ENCODE peak calls at places on chromosomes 16 and 17, in four cellular contexts. I is sigmoid colon, P is heart left ventricle, W is stomach. G is an unnamed sample.

GRCh38 chr17:68600881-68601564 is at the start of gene FAM20A:
- DNase-seq in I (no peak), P (peak), W (peak), G (peak)

GRCh38 chr16:54936086-54936978 is 5.7 kb downstream of the IRX5 start:
- DNase-seq in I (no peak), P (peak), W (no peak), G (no peak)

GRCh38 chr17:47718634-47719405 is 14.2 kb upstream of the TBX21 start:
- DNase-seq in I (no peak), P (no peak), W (no peak), G (no peak)

GRCh38 chr16:27720731-27721547 is 171.0 kb downstream of the KATNIP start:
- DNase-seq in I (peak), P (peak), W (no peak), G (no peak)

GRCh38 chr17:29587591-29587990 is 1.9 kb downstream of the GIT1 start:
- DNase-seq in I (no peak), P (no peak), W (no peak), G (no peak)

GRCh38 chr17:29368926-29369325 is 21.2 kb upstream of the TAOK1 start:
- DNase-seq in I (no peak), P (no peak), W (no peak), G (no peak)

GRCh38 chr17:69870091-69870530 is 204.9 kb upstream of the KCNJ16 start:
- DNase-seq in I (no peak), P (no peak), W (no peak), G (no peak)

GRCh38 chr17:5557990-5558389 is 26.3 kb downstream of the NLRP1 start:
- DNase-seq in I (no peak), P (no peak), W (no peak), G (no peak)

GRCh38 chr16:17431904-17432625 is 38.7 kb downstream of the XYLT1 start:
- DNase-seq in I (no peak), P (no peak), W (no peak), G (no peak)

GRCh38 chr17:72515291-72516065 is 394.7 kb downstream of the SOX9 start:
- DNase-seq in I (no peak), P (no peak), W (peak), G (no peak)

GRCh38 chr17:46274238-46274637 is 20.7 kb upstream of the LRRC37A start:
- DNase-seq in I (no peak), P (no peak), W (no peak), G (no peak)

GRCh38 chr17:45038771-45039634 is 12.4 kb downstream of the DCAKD start:
- DNase-seq in I (peak), P (no peak), W (no peak), G (peak)

GRCh38 chr17:42414782-42415409 is 8.2 kb downstream of the CAVIN1 start:
- DNase-seq in I (no peak), P (no peak), W (no peak), G (no peak)

GRCh38 chr16:81313731-81314602 is 795 bp upstream of the GAN start:
- DNase-seq in I (no peak), P (no peak), W (no peak), G (no peak)

GRCh38 chr17:50120475-50121253 is 9.3 kb downstream of the SAMD14 start:
- DNase-seq in I (no peak), P (no peak), W (no peak), G (no peak)

GRCh38 chr17:76391200-76391715 is 6.8 kb downstream of the SPHK1 start:
- DNase-seq in I (no peak), P (no peak), W (no peak), G (no peak)

GRCh38 chr16:84700518-84701277 is 898 bp downstream of the USP10 start:
- DNase-seq in I (peak), P (no peak), W (no peak), G (no peak)

GRCh38 chr17:49496183-49496865 is 1.2 kb downstream of the NGFR start:
- DNase-seq in I (peak), P (peak), W (peak), G (peak)

GRCh38 chr17:9907883-9908648 is 3.0 kb upstream of the RCVRN start:
- DNase-seq in I (no peak), P (no peak), W (no peak), G (no peak)

GRCh38 chr16:81618187-81618586 is 160.9 kb upstream of the PLCG2 start:
- DNase-seq in I (no peak), P (peak), W (no peak), G (no peak)

GRCh38 chr16:68644715-68645493 is at the start of gene CDH3:
- DNase-seq in I (no peak), P (no peak), W (peak), G (no peak)
- H3K4me3 ChIP-seq in I (no peak), P (no peak), W (peak), G (no peak)

DNA sequence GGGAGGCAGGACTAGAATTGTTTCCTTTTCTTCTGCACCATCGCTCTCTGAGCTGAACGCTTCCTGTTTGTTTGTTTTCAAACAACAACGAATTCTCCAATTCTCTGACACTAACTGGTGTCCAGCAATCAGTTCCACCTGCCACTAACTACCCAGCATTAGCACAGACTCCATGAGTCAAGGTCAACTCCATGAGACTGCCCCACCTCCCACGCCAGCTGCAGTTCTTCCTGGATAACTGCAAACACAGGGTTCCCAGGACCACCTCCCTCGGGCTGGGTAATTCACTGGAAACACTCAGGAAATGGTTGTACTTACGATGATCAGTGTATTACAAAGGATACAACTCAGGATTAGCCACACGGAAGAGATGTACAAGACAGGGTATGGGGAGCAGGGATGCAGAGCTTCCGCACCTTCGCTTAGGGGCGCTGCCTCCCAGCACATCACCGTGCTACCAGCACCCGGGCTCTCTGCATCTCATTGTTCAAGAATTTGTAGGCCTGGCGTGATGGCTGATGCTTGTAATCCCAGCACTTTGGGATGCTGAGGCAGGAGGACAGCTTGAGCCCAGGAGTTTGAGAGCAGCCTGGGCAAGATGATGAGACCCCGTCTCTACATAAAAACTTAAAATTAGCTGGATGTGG is 43.1 kb downstream of the RAB11FIP4 start:
- DNase-seq in I (no peak), P (no peak), W (no peak), G (no peak)
- TF ChIP-seq CTCF in I (no peak), P (no peak), W (no peak), G (no peak)

GRCh38 chr16:30533146-30533522 is 1.5 kb downstream of the ZNF747 start:
- DNase-seq in I (no peak), P (peak), W (peak), G (peak)

GRCh38 chr16:30533748-30534367 is 800 bp downstream of the ZNF747 start:
- DNase-seq in I (no peak), P (peak), W (no peak), G (no peak)

GRCh38 chr16:30535777-30536190 is 1.1 kb upstream of the ZNF747 start:
- DNase-seq in I (peak), P (peak), W (peak), G (peak)

GRCh38 chr16:30535106-30535776 is 583 bp upstream of the ZNF747 start:
- DNase-seq in I (no peak), P (no peak), W (no peak), G (peak)

GRCh38 chr16:30534368-30535105 is at the start of gene ZNF747:
- DNase-seq in I (peak), P (peak), W (peak), G (peak)
- TF ChIP-seq POLR2A in I (peak), P (peak), W (no peak), G (peak)

DNA sequence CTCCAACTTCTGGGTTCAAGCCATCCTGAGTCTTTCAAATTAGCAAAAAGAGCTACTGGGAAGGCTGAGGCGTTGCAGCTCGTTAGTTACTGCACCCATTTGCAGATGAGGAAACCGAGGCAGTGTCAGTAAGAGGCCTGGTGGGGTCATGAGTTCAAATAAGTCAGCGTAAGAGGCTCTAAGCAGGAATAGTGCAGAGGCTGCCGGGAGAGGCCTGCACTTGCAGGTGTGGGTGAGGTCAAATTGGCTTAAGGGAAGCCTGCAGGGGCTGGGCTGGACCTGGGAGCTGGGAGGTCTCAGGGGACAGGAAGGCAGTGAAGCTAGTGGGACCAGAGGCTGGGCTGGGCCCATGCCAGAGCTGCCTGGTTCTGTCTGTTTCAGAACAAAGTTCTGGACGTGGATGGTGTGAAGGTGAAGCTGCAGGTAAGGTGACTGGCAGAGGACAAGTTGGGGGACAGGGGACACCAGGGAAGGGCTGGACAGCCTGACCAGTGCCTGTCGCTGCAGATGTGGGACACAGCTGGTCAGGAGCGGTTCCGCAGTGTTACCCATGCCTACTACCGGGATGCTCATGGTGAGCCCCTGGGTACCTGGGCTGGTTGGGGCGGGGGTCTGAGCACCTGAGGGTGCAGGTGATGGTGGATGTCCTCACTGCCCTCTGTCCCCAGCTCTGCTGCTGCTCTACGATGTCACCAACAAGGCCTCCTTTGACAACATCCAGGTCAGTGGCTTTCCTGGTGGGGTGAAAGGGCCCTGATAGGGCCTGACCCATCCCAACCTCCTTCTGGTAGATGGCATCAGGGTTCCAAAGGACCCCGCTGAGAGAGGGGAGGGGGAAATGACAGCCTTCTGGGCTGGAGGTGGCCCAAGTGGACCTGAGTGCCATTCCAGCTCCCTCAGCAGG is 3.0 kb downstream of the RAB26 start:
- DNase-seq in I (no peak), P (no peak), W (no peak), G (no peak)
- H3K4me3 ChIP-seq in I (no peak), P (no peak), W (peak), G (no peak)

GRCh38 chr16:1094601-1095449 is 1.2 kb downstream of the C1QTNF8 start:
- DNase-seq in I (no peak), P (no peak), W (no peak), G (no peak)

GRCh38 chr16:1094124-1094479 is 1.9 kb downstream of the C1QTNF8 start:
- DNase-seq in I (no peak), P (no peak), W (no peak), G (no peak)

GRCh38 chr16:1097156-1097555 is 1.1 kb upstream of the C1QTNF8 start:
- DNase-seq in I (no peak), P (no peak), W (no peak), G (no peak)

GRCh38 chr16:1096164-1097082 is at the start of gene C1QTNF8:
- DNase-seq in I (no peak), P (no peak), W (no peak), G (no peak)

GRCh38 chr16:1095450-1096163 is 437 bp downstream of the C1QTNF8 start:
- DNase-seq in I (no peak), P (no peak), W (no peak), G (no peak)
- TF ChIP-seq CTCF in I (no peak), P (no peak), W (no peak), G (no peak)

GRCh38 chr16:30555848-30556473 is 2.2 kb downstream of the ZNF764 start:
- DNase-seq in I (no peak), P (no peak), W (no peak), G (peak)

GRCh38 chr16:30559690-30560089 is 1.5 kb upstream of the ZNF764 start:
- DNase-seq in I (no peak), P (no peak), W (no peak), G (no peak)

GRCh38 chr16:30558789-30559377 is 709 bp upstream of the ZNF764 start:
- DNase-seq in I (no peak), P (no peak), W (no peak), G (no peak)

GRCh38 chr16:30557397-30557949 is 701 bp downstream of the ZNF764 start:
- DNase-seq in I (peak), P (peak), W (no peak), G (no peak)

DNA sequence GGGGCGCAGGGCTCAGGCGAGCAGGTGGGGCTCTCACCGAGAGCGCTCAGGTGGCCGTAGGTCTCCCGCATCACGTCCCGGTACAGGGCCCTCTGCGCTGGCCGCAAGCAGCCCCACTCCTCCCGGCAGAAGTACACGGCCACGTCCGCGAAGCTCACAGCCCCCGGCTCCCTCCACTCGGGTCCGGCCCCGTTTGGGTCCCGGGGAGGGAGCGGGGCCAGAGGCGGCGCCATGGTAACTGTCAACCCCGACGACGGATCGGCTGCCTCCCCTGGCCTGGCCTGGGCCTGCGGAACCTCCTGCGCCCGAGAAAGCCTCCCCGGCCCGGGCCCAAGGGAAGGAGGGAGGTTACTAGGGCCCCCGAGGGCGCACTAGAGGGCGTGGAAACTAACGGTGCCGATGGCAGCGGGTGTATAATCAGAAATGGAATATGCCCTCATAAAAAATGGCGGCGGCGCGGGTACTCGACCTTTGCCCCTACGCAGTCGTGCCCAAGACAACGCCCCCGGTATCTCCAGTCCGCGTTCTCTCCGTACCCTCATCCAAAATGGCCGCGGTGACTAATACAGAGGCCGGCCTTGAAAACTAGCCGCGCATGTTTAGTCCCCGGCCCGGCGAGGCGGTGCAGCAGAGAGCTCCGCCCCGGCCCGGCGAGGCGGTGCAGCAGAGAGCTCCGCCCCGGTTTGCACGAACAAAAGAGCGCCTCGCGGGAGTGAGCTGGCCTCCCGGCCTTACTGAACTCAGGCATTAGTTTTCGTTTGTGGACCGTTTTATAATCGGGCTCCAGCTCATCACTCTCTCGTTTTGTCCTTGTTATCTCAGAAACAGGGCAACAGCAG is at the start of gene ZNF764:
- DNase-seq in I (peak), P (peak), W (peak), G (peak)
- TF ChIP-seq POLR2A in I (no peak), P (peak), W (no peak), G (peak)

DNA sequence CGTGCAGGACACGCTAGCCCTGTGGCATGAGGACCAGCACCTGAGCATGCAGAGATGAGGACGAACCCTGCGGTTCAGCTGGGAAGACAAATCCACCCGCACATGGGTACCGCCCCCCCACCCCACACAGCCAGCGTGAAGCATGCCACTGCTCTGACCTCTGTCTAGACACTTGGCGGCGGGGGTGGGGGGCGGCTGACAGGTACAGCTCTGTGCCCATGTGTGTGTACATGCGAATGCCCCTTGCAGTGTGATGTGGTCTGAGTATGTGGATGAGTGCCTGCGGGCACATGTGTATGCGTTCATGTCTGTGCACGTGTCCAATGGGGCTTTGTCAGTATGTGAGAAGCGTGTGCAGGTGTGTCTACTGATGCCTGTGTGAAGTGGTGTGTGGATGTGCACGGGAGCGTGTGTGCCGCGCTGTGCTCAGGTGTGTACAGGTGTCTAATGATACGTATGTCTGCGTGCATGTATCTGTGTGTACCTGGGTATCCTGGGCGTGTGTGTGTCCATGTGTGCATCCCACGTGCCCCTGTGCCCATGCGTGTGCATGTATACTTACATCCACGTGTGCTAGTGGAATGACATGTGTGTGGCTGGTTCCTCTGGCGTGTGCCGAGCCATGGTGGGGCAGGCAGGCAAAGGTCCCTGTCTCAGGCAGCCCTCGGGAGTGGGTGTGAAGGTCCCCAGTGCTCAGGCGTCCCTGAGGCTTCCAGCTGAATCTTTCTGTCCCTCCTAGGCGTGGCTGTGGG is 650 bp upstream of the RAP1GAP2 start:
- DNase-seq in I (no peak), P (no peak), W (no peak), G (no peak)
- H3K4me3 ChIP-seq in I (no peak), P (no peak), W (peak), G (no peak)

GRCh38 chr16:46688101-46688656 is 799 bp downstream of the VPS35 start:
- DNase-seq in I (no peak), P (no peak), W (peak), G (no peak)
- TF ChIP-seq CTCF in I (no peak), P (no peak), W (peak), G (no peak)

GRCh38 chr16:58128181-58128631 is 975 bp downstream of the CFAP20 start:
- DNase-seq in I (no peak), P (no peak), W (no peak), G (no peak)
- TF ChIP-seq POLR2A in I (no peak), P (no peak), W (no peak), G (no peak)

GRCh38 chr16:52547834-52548215 is 882 bp upstream of the TOX3 start:
- DNase-seq in I (no peak), P (no peak), W (no peak), G (no peak)

GRCh38 chr16:52545544-52546262 is 1.2 kb downstream of the TOX3 start:
- DNase-seq in I (no peak), P (no peak), W (no peak), G (no peak)

GRCh38 chr16:52545157-52545543 is 1.8 kb downstream of the TOX3 start:
- DNase-seq in I (no peak), P (no peak), W (no peak), G (no peak)

GRCh38 chr16:52547001-52547833 is at the start of gene TOX3:
- DNase-seq in I (no peak), P (peak), W (peak), G (no peak)

DNA sequence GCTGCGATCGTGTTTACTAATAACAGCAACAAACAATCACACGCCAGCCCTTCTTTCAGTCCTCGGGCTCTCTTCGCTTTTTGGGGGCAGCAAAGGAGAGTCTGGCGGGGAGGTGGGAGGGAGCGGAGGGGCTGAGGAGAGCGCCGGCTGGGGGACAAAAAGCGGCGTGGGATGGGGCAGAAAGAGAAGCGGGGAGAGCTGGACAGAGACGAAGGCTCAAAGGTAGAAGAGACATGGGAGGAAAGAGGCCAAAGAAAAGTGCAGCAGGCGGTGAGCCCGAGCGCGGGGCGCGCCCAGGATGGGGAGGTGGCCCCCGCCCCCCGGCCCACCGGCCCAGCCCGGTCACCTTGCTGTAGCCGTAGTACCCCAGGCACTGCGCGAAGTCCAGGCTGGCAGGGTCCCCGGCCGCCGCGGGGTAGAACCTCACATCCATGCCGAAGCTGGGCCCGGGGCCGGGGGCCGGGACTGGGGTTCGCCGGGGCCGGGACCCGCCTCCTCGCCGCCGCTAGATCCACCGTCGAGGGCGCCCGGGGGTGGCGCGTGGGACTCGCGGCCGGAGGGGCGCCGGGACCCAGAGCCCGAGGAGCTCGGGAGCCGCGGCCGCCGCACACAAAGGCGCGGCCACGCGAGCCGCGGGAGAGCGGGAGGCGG is 527 bp downstream of the TOX3 start:
- DNase-seq in I (no peak), P (peak), W (no peak), G (no peak)
- H3K4me3 ChIP-seq in I (peak), P (peak), W (peak), G (peak)

G was measured in gastrocnemius medialis.